ENCODE peak calls at places on chromosomes 6 and 20, in nine cellular contexts. K is Peyer's patch, C is Panc1, N is neuronal stem cell, U is heart right ventricle, H is SJSA1, E is adrenal gland, A is body of pancreas, Z is H1. T is an unnamed sample. For H3K4me1, the result is how much of the 10 kb centered on the place peaks cover.

GRCh38 chr6:162099685-162100084 is 627.9 kb downstream of the PRKN start:
- DNase-seq in E (peak), C (no peak), N (no peak), Z (no peak), A (peak), U (no peak), H (no peak), K (no peak), T (no peak)

GRCh38 chr6:138833819-138834539 is 38.1 kb downstream of the ECT2L start:
- DNase-seq in U (peak), A (peak), C (no peak), N (no peak), Z (no peak), E (peak), K (no peak), H (no peak), T (no peak)

GRCh38 chr20:56409521-56409920 is 2.5 kb upstream of the CASS4 start:
- DNase-seq in N (no peak), Z (no peak), E (peak), A (peak), H (no peak), K (no peak), C (no peak), U (no peak), T (no peak)

GRCh38 chr20:35117629-35118028 is 25.0 kb upstream of the TRPC4AP start:
- DNase-seq in Z (no peak), A (no peak), N (no peak), C (no peak), E (no peak), K (no peak), U (no peak), H (no peak), T (no peak)

GRCh38 chr6:35945650-35946025 is 24.7 kb upstream of the SRPK1 start:
- DNase-seq in H (no peak), C (no peak), N (no peak), U (no peak), E (no peak), Z (no peak), A (no peak), K (no peak), T (no peak)

GRCh38 chr6:136304410-136304809 is 14.8 kb upstream of the BCLAF1 start:
- DNase-seq in U (no peak), A (no peak), H (no peak), Z (no peak), C (no peak), E (no peak), K (no peak), N (no peak), T (no peak)

GRCh38 chr20:9488063-9488462 is 26.3 kb upstream of the LAMP5 start:
- DNase-seq in H (no peak), U (no peak), N (no peak), K (no peak), Z (no peak), C (no peak), A (no peak), E (no peak), T (no peak)

GRCh38 chr6:84762220-84762940 is 2.0 kb downstream of the TBX18 start:
- DNase-seq in C (no peak), H (peak), A (no peak), N (no peak), E (no peak), U (no peak), Z (no peak), K (no peak), T (no peak)

GRCh38 chr6:111564482-111564945 is 41.2 kb downstream of the TRAF3IP2 start:
- DNase-seq in K (no peak), H (peak), U (no peak), N (no peak), C (no peak), A (peak), Z (no peak), E (peak), T (no peak)

GRCh38 chr20:49925901-49926454 is 10.2 kb upstream of the RNF114 start:
- DNase-seq in A (no peak), C (no peak), N (no peak), K (no peak), Z (no peak), E (no peak), U (no peak), H (no peak), T (no peak)

GRCh38 chr6:56744528-56744927 is 101.8 kb upstream of the DST start:
- DNase-seq in U (no peak), E (no peak), Z (no peak), H (no peak), N (no peak), C (no peak), A (no peak), K (no peak), T (no peak)
- H3K4me1 ChIP-seq in U (half or more), E (under half), Z (under half), H (under half), N (under half), C (half or more), A (under half), K (under half), T (under half)

GRCh38 chr6:148291876-148292275 is 50.8 kb upstream of the SASH1 start:
- DNase-seq in E (no peak), A (no peak), K (no peak), Z (no peak), U (no peak), C (no peak), N (no peak), H (no peak), T (no peak)
- H3K27ac ChIP-seq in E (no peak), A (no peak), K (no peak), Z (no peak), U (no peak), C (no peak), N (no peak), H (no peak), T (no peak)

GRCh38 chr20:4063631-4064030 is 48.3 kb upstream of the RNF24 start:
- DNase-seq in H (no peak), E (no peak), U (no peak), C (no peak), N (no peak), Z (no peak), A (no peak), K (no peak), T (no peak)
- H3K4me1 ChIP-seq in H (under half), E (under half), U (half or more), C (under half), N (under half), Z (under half), A (under half), K (under half), T (under half)

DNA sequence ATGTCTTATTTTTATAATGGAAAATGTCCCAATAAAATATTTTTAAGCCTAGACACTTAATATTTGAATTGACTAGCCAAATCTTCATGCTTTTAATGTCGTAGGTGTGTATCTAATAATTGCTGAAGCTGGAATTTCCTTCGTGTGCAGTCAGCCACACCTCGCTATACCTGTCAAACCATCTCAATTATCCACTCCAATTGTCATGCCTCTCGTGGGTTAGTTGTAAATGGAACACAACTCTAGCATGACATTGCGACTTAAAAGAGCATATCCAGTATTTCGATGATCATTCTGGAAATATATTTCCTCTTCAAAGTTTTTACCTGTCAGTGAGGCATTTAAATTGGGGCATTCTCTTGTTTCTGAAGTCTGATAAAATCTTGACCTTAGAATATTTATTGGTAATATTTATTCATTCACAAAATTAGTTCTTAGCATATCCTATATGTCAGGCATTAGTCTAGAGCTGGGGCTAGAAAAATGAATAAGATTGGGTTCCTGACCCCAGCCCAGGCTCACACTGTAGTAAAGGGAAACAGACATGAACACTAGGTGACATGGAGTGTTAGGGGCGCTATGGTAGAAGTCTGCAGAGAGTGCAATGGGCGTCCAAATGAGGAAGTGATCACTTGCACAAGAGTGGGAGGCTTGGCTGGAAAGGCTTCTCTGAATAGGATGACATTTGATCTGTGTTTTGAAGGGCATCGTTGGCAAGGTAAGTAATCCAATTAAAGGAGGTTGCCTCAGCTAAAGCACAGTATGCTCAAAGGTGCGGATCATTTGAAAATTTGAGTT is 11.0 kb upstream of the CFAP206 start:
- DNase-seq in E (no peak), C (no peak), H (no peak), N (no peak), Z (no peak), K (no peak), A (no peak), U (no peak), T (no peak)
- H3K27ac ChIP-seq in E (no peak), C (no peak), H (no peak), N (no peak), Z (no peak), K (no peak), A (no peak), U (no peak), T (no peak)

DNA sequence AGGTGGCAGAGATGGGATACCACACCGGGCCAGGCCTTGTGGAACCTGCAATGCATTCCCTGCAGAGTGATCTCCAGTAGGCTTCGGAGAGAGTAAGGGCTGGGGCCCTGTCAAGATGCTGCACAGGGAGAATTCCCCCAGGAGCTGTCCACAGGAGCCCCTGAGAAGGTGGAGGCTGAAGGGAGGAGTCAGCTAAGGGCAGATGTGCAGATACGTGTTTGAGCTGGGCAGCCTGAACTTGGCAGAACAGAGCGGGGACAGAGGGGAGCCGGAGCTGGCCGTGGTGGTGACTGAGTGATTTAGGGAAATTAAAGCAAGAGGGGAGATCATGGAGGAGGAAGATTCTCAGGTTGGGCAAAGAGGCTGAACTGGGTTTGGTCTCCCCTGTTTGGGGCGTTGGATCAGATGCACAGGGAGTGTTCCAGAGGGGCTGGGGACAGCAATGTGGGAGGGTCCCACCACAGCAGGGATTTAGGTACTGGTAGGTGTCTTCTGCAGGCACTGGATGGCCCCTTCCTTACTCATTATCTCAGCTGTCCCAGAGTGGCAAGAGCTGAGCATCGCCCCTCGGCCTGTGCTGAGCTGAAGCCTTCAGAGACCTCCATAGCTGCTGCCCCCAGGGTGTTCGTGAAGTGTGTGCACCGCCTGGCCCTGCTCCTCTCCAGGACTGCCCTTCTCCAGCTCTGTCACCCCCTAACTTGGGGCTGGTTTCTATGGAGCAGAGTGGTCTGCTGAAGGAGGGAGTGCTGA is 3.8 kb upstream of the NCR2 start:
- DNase-seq in H (no peak), E (no peak), A (no peak), K (no peak), U (no peak), N (no peak), Z (no peak), C (no peak), T (no peak)
- H3K4me1 ChIP-seq in H (under half), E (under half), A (under half), K (under half), U (under half), N (under half), Z (under half), C (under half), T (under half)

GRCh38 chr6:7151381-7151780 is 43.6 kb downstream of the RREB1 start:
- DNase-seq in E (no peak), A (no peak), K (no peak), N (no peak), H (no peak), C (no peak), Z (no peak), U (no peak), T (peak)

GRCh38 chr6:7154341-7155139 is 46.8 kb downstream of the RREB1 start:
- DNase-seq in C (no peak), N (no peak), E (peak), K (no peak), A (no peak), H (no peak), Z (peak), U (no peak), T (no peak)

GRCh38 chr6:7153807-7154206 is 46.0 kb downstream of the RREB1 start:
- DNase-seq in N (no peak), Z (peak), A (no peak), K (no peak), E (peak), C (no peak), U (no peak), H (no peak), T (no peak)

GRCh38 chr6:7150381-7151064 is 42.8 kb downstream of the RREB1 start:
- DNase-seq in Z (no peak), K (no peak), E (no peak), C (no peak), U (no peak), A (no peak), H (no peak), N (no peak), T (no peak)

DNA sequence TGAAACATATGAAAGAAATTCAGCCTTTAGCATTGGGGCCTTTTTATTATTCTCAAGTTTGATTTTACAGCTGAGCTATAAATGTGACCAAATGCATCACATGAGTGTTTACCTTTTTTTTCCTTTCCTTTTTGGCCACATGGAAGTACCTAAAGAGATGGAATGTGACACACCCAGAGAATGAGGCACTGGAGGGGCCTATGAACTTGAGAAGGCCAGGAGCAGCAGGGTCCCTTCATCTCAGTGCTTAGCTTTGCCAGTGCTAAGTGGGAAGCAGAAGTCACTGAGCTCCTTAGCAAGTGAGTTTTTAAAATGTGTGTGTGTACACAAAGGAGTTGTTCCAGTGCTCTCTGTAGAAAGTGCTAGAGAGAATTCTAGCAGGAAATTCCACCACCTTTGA is 44.7 kb downstream of the RREB1 start:
- DNase-seq in N (no peak), Z (no peak), H (no peak), E (no peak), K (no peak), U (no peak), C (no peak), A (no peak), T (no peak)
- H3K27ac ChIP-seq in N (no peak), Z (no peak), H (no peak), E (no peak), K (no peak), U (no peak), C (no peak), A (no peak), T (peak)

DNA sequence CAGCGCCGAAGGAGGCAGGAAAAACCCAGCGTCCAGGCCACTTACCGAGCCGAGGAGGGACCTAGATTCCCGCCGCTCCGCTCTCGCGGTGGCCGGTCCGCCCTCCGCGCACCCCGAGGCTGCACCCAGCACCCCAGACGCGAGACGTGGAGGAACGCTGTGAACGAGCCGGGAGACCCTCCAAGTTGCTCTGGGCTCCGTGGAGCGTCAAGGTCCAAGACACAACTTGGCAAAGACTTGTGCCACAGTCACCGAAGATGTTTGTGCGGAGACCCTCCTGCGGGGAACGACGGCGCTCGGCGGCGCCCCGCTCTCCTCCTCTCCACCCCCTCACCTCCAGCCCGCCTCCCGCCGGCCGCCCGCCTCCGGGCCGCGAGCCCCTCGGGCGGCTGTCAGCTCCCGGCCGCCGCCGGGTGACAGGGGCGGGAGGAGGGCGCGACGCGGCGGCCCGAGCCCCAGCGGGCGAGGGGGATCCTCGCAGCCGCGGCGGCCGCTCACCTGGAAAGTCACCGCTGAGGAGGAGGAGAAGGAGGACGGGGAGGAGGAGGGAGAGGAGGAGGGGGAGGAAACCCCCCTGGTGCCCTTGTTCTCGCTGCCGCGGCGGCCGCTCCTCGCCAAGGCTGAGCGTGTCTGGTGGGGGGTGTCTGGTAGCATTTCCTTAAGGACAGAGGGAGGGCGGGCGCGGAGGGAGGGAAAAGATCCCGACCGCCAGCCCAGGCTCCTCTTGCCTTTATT is 637 bp upstream of the HIVEP2 start:
- DNase-seq in E (no peak), A (peak), K (peak), H (peak), C (no peak), N (peak), U (no peak), Z (peak), T (peak)
- H3K4me1 ChIP-seq in E (under half), A (under half), K (under half), H (under half), C (under half), N (under half), U (under half), Z (under half), T (under half)

DNA sequence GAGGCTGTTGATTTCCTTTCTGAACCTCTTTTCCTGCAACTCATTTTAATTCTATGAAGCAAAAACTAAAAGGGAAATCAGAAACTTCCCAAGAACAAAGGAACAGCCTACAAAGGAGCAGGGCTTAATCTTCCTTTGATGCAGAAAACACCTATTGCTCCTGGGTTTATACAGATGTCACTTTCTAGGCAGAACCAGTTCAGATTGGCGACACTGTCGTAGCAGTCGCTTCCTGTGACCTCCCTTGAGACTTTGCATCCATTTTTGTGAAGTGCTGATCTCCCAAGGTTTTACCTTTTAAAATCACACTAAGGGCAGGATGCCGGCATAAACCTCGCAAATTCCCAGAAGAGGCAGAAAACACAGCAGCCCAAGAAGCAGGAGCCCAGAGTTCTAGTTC is 40.1 kb downstream of the JAG1 start:
- DNase-seq in E (no peak), C (no peak), H (no peak), K (no peak), N (no peak), Z (no peak), A (no peak), U (no peak), T (no peak)
- H3K27ac ChIP-seq in E (no peak), C (no peak), H (no peak), K (no peak), N (no peak), Z (no peak), A (no peak), U (no peak), T (no peak)

DNA sequence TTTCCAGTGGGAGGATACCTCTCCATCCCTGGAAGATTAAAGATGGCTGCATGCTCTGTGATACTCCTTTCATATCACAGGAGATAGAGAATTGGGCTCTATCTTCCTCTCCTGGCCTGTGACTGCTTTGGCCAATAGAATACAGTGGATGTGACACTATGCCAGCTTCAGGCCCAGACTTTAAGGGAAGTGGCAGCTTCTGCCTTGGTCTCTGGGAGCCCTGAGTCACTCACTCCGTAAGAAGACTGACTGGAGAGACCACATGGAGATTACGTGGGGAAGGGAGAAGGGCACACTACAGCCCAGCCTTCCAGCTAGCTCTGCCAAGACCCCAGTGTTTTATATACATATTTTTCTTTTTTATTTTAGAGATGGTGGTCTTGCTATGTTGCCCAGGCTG is 10.4 kb upstream of the MMP9 start:
- DNase-seq in N (no peak), U (no peak), K (no peak), E (peak), H (no peak), A (peak), C (no peak), Z (no peak), T (peak)
- H3K4me1 ChIP-seq in N (under half), U (under half), K (under half), E (under half), H (under half), A (under half), C (under half), Z (under half), T (under half)